ENCODE peak calls at places on chromosomes 2 and 18, in seven cellular contexts. L is NCI-H345; P is right lobe of liver; W is neural crest cell; D is mucosa of descending colon; H is endothelial cell; F is activated CD4-positive, CD25-positive, alpha-beta regulatory T cell treated with anti-CD3 and anti-CD28 coated beads, Interleukin-2, amount 50 U/mL, for 16 hours. S is an unnamed sample.

GRCh38 chr18:46488472-46489213 is 168.4 kb downstream of the LOXHD1 start:
- DNase-seq in D (no peak), L (no peak), H (no peak), P (no peak), F (no peak), W (no peak), S (no peak)

GRCh38 chr2:199985625-199986207 is 30.3 kb downstream of the MAIP1 start:
- DNase-seq in H (peak), L (peak), D (peak), W (peak), F (peak), P (no peak), S (peak)

GRCh38 chr2:60794271-60794863 is 38.3 kb downstream of the PAPOLG start:
- DNase-seq in H (no peak), P (no peak), W (no peak), L (peak), D (no peak), F (no peak), S (peak)

GRCh38 chr18:37243756-37244155 is 321.8 kb downstream of the CELF4 start:
- DNase-seq in W (peak), L (no peak), P (peak), H (peak), F (no peak), D (no peak), S (no peak)

GRCh38 chr2:43155842-43156511 is 70.4 kb downstream of the ZFP36L2 start:
- DNase-seq in H (no peak), F (no peak), L (no peak), D (peak), P (peak), W (no peak), S (no peak)

GRCh38 chr2:110125292-110125691 is 9.7 kb upstream of the MALL start:
- DNase-seq in L (no peak), H (no peak), W (no peak), P (no peak), D (no peak), F (no peak), S (no peak)

GRCh38 chr2:30757737-30758136 is 49.5 kb downstream of the CAPN13 start:
- DNase-seq in D (no peak), F (no peak), H (no peak), W (no peak), P (no peak), L (no peak), S (no peak)

GRCh38 chr18:1014496-1014895 is 109.8 kb downstream of the ADCYAP1 start:
- DNase-seq in L (peak), W (no peak), D (no peak), H (no peak), F (no peak), P (no peak), S (no peak)

GRCh38 chr2:53820711-53821110 is 33.9 kb downstream of the ERLEC1 start:
- DNase-seq in P (no peak), H (no peak), F (no peak), L (no peak), D (no peak), W (no peak), S (no peak)